ENCODE peak calls at places on chromosomes 3 and 15, in eight cellular contexts. One of them, this sample, is unnamed.

GRCh38 chr15:33242669-33243191 is 48.2 kb upstream of the FMN1 start:
- DNase-seq in A549: peak
- DNase-seq in K562: peak
- DNase-seq in endothelial cell of umbilical vein: peak
- DNase-seq in GM12878: no peak
- DNase-seq in SK-N-SH: peak
- DNase-seq in HepG2: no peak
- DNase-seq in NB4: peak
- DNase-seq in this sample: no peak

GRCh38 chr3:46849686-46850467 is 13.4 kb downstream of the MYL3 start:
- DNase-seq in endothelial cell of umbilical vein: no peak
- DNase-seq in NB4: no peak
- DNase-seq in SK-N-SH: no peak
- DNase-seq in GM12878: no peak
- DNase-seq in K562: no peak
- DNase-seq in A549: no peak
- DNase-seq in HepG2: no peak
- DNase-seq in this sample: no peak

GRCh38 chr15:73918784-73919183 is 7.5 kb upstream of the LOXL1 start:
- DNase-seq in GM12878: no peak
- DNase-seq in K562: no peak
- DNase-seq in A549: no peak
- DNase-seq in SK-N-SH: no peak
- DNase-seq in NB4: no peak
- DNase-seq in endothelial cell of umbilical vein: no peak
- DNase-seq in HepG2: no peak
- DNase-seq in this sample: no peak

GRCh38 chr3:106750092-106750491 is 627.1 kb upstream of the CCDC54 start:
- DNase-seq in HepG2: no peak
- DNase-seq in endothelial cell of umbilical vein: no peak
- DNase-seq in NB4: no peak
- DNase-seq in K562: no peak
- DNase-seq in GM12878: no peak
- DNase-seq in SK-N-SH: no peak
- DNase-seq in A549: no peak
- DNase-seq in this sample: no peak

GRCh38 chr15:56056626-56057025 is 63.2 kb upstream of the NEDD4 start:
- DNase-seq in HepG2: no peak
- DNase-seq in GM12878: no peak
- DNase-seq in SK-N-SH: no peak
- DNase-seq in NB4: no peak
- DNase-seq in A549: no peak
- DNase-seq in K562: no peak
- DNase-seq in endothelial cell of umbilical vein: no peak
- DNase-seq in this sample: no peak

GRCh38 chr3:52315006-52315405 is 1.1 kb upstream of the DNAH1 start:
- DNase-seq in HepG2: no peak
- DNase-seq in endothelial cell of umbilical vein: no peak
- DNase-seq in NB4: no peak
- DNase-seq in K562: no peak
- DNase-seq in GM12878: no peak
- DNase-seq in SK-N-SH: no peak
- DNase-seq in A549: no peak
- DNase-seq in this sample: no peak

GRCh38 chr3:148077318-148077923 is 620.3 kb upstream of the AGTR1 start:
- DNase-seq in endothelial cell of umbilical vein: peak
- DNase-seq in HepG2: peak
- DNase-seq in GM12878: no peak
- DNase-seq in NB4: peak
- DNase-seq in A549: peak
- DNase-seq in SK-N-SH: no peak
- DNase-seq in K562: peak
- DNase-seq in this sample: peak

GRCh38 chr3:11587766-11588165 is 55.9 kb downstream of the VGLL4 start:
- DNase-seq in NB4: no peak
- DNase-seq in endothelial cell of umbilical vein: no peak
- DNase-seq in GM12878: no peak
- DNase-seq in HepG2: no peak
- DNase-seq in A549: no peak
- DNase-seq in K562: no peak
- DNase-seq in SK-N-SH: no peak
- DNase-seq in this sample: no peak

GRCh38 chr15:57785959-57786358 is 79.4 kb downstream of the POLR2M start:
- DNase-seq in K562: no peak
- DNase-seq in SK-N-SH: no peak
- DNase-seq in HepG2: no peak
- DNase-seq in endothelial cell of umbilical vein: no peak
- DNase-seq in GM12878: no peak
- DNase-seq in A549: no peak
- DNase-seq in NB4: no peak
- DNase-seq in this sample: no peak

GRCh38 chr15:41881925-41882688 is 11.7 kb downstream of the SPTBN5 start:
- DNase-seq in SK-N-SH: no peak
- DNase-seq in A549: no peak
- DNase-seq in HepG2: no peak
- DNase-seq in NB4: no peak
- DNase-seq in GM12878: no peak
- DNase-seq in K562: peak
- DNase-seq in endothelial cell of umbilical vein: no peak
- DNase-seq in this sample: no peak

GRCh38 chr3:155435821-155436220 is 142.3 kb upstream of the STRIT1 start:
- DNase-seq in HepG2: no peak
- DNase-seq in NB4: no peak
- DNase-seq in GM12878: no peak
- DNase-seq in endothelial cell of umbilical vein: no peak
- DNase-seq in SK-N-SH: no peak
- DNase-seq in K562: no peak
- DNase-seq in A549: no peak
- DNase-seq in this sample: no peak

GRCh38 chr3:150183619-150184425 is 213.1 kb upstream of the PFN2 start:
- DNase-seq in K562: peak
- DNase-seq in GM12878: peak
- DNase-seq in NB4: peak
- DNase-seq in endothelial cell of umbilical vein: peak
- DNase-seq in A549: peak
- DNase-seq in HepG2: peak
- DNase-seq in SK-N-SH: peak
- DNase-seq in this sample: peak

DNA sequence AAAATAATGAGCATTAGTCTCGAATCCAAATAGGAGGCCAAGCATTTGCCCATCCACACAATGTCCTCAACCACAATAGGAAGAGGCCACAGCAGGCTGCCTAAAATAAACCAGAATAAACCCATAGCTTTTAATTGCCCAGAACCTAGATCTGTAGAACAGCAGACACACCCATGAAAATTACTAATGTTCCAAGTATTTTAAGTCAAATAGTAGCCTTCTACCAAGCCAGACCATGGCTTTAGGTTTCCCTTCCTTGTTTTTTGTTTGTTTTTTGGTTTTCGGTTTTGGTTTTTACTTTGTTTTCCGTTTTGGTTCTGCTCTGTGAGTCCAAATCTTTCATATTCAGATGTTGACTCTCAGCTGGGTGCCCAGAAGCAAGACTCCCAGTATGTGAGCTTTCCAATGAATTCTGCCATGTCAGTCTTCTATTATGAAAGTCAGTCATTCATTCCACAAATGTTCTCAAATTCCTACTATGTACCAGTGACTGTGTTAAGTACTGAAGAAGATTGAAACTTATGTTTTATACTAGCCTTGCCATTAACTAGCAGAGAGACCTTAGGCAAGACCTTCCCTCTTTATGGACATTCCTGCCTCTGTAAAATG is 57.8 kb upstream of the BOC start:
- DNase-seq in A549: no peak
- DNase-seq in NB4: no peak
- DNase-seq in GM12878: peak
- DNase-seq in K562: no peak
- DNase-seq in HepG2: no peak
- DNase-seq in endothelial cell of umbilical vein: no peak
- DNase-seq in SK-N-SH: no peak
- DNase-seq in this sample: no peak
- TF ChIP-seq MAX in A549: no peak
- TF ChIP-seq MAX in NB4: no peak
- TF ChIP-seq MAX in GM12878: no peak
- TF ChIP-seq MAX in K562: no peak
- TF ChIP-seq MAX in HepG2: no peak
- TF ChIP-seq MAX in endothelial cell of umbilical vein: no peak
- TF ChIP-seq MAX in SK-N-SH: no peak
- TF ChIP-seq MAX in this sample: no peak

GRCh38 chr3:39384665-39385000 is 1.5 kb downstream of the SLC25A38 start:
- DNase-seq in A549: no peak
- DNase-seq in endothelial cell of umbilical vein: no peak
- DNase-seq in GM12878: no peak
- DNase-seq in NB4: no peak
- DNase-seq in K562: no peak
- DNase-seq in HepG2: no peak
- DNase-seq in SK-N-SH: no peak
- DNase-seq in this sample: no peak

GRCh38 chr3:39387411-39387975 is 4.3 kb downstream of the SLC25A38 start:
- DNase-seq in A549: no peak
- DNase-seq in endothelial cell of umbilical vein: no peak
- DNase-seq in K562: no peak
- DNase-seq in NB4: no peak
- DNase-seq in SK-N-SH: no peak
- DNase-seq in GM12878: no peak
- DNase-seq in HepG2: no peak
- DNase-seq in this sample: no peak

GRCh38 chr3:39386331-39386730 is 3.2 kb downstream of the SLC25A38 start:
- DNase-seq in GM12878: no peak
- DNase-seq in HepG2: no peak
- DNase-seq in A549: no peak
- DNase-seq in K562: no peak
- DNase-seq in SK-N-SH: no peak
- DNase-seq in endothelial cell of umbilical vein: no peak
- DNase-seq in NB4: no peak
- DNase-seq in this sample: no peak

GRCh38 chr3:39383913-39384664 is 919 bp downstream of the SLC25A38 start:
- DNase-seq in A549: peak
- DNase-seq in SK-N-SH: peak
- DNase-seq in GM12878: peak
- DNase-seq in K562: peak
- DNase-seq in NB4: peak
- DNase-seq in endothelial cell of umbilical vein: peak
- DNase-seq in HepG2: peak
- DNase-seq in this sample: peak

DNA sequence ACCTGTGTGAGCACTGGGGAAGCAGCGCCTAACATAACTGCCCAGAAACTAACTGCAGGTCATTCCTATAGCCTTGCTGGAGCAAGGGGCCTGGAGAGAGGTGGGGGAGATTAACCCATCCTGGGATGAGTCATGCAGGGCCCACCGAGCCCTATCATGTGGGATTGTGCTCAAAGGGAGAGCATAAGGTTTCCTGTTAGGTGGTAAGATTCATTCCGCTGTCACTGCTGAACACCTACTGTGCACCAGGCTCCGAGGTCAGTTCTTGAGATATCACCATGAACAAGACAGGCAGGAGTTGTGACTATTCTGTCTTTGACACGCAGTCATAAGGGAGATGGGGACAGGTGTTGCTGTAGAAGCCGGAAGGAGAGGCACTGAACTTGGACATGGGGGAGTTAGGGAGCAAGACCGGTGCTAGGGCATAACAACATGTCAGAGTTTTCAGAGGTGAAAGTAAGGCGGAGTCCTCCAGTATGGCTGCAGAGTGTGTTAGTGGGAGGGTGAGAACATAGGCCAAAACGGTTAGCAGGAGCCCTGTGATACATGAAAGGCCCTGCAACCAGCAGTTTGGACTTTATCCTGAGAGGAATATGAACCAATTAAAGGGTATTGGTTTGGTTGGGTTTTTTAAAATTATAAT is 2.4 kb downstream of the SLC25A38 start:
- DNase-seq in A549: no peak
- DNase-seq in endothelial cell of umbilical vein: no peak
- DNase-seq in K562: peak
- DNase-seq in HepG2: no peak
- DNase-seq in NB4: peak
- DNase-seq in SK-N-SH: no peak
- DNase-seq in GM12878: no peak
- DNase-seq in this sample: no peak
- TF ChIP-seq MAX in A549: no peak
- TF ChIP-seq MAX in endothelial cell of umbilical vein: no peak
- TF ChIP-seq MAX in K562: peak
- TF ChIP-seq MAX in HepG2: no peak
- TF ChIP-seq MAX in NB4: no peak
- TF ChIP-seq MAX in SK-N-SH: no peak
- TF ChIP-seq MAX in GM12878: no peak
- TF ChIP-seq MAX in this sample: no peak

DNA sequence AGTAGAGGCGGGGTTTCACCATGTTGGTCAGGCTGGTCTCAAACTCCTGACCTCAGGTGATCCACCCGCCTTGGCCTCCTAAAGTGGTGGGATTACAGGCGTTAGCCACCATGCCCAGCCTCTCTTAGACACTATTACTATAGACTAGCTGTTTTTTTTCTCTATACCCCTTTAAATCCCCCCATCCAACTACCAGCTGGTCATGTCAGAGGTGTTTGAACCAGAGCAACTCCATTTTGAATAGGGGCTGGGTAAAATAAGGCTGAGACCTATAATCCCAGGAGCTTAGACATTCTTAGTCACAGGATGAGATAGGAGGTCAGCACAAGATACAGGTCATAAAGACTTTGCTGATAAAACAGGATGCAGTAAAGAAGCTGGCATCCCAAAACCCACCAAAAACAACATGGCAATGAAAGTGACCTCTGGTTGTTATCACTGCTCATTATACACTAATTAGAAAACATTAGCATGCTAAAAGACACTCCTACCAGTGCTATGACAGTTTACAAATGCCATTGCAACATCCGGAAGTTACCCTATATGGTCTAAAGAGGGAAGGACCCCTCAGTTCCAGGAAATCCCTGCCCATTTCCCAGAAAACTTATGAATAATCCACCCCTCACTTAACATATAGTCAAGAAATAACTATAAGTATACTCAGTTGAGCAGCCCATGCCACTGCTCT is 57.8 kb upstream of the GPD1L start:
- DNase-seq in NB4: no peak
- DNase-seq in K562: peak
- DNase-seq in HepG2: no peak
- DNase-seq in A549: no peak
- DNase-seq in endothelial cell of umbilical vein: no peak
- DNase-seq in GM12878: no peak
- DNase-seq in SK-N-SH: no peak
- DNase-seq in this sample: no peak
- TF ChIP-seq MAX in NB4: no peak
- TF ChIP-seq MAX in K562: no peak
- TF ChIP-seq MAX in HepG2: no peak
- TF ChIP-seq MAX in A549: no peak
- TF ChIP-seq MAX in endothelial cell of umbilical vein: no peak
- TF ChIP-seq MAX in GM12878: no peak
- TF ChIP-seq MAX in SK-N-SH: no peak
- TF ChIP-seq MAX in this sample: no peak

DNA sequence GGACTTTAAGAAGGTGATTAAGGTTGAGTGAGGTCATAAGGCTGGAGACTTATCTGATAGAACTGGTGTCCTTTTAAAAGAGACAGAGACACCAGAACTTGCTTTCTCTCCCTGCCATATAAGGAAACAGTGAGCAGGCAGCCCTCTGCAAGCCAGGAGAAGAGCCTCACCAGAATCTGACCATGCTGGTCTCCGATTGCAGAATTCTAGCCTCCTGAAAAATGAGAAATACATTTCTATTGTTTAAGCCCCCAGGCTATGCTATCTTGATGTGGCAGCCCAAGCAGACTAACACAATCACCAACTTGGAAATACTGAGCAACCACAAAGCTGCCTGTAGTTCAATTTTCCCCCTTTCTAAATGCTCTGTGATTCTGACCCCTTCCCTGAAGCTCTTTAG is 161.4 kb upstream of the RARB start:
- DNase-seq in GM12878: no peak
- DNase-seq in SK-N-SH: no peak
- DNase-seq in HepG2: no peak
- DNase-seq in K562: no peak
- DNase-seq in NB4: peak
- DNase-seq in A549: no peak
- DNase-seq in endothelial cell of umbilical vein: no peak
- DNase-seq in this sample: no peak
- TF ChIP-seq MAX in GM12878: no peak
- TF ChIP-seq MAX in SK-N-SH: no peak
- TF ChIP-seq MAX in HepG2: no peak
- TF ChIP-seq MAX in K562: no peak
- TF ChIP-seq MAX in NB4: no peak
- TF ChIP-seq MAX in A549: no peak
- TF ChIP-seq MAX in endothelial cell of umbilical vein: no peak
- TF ChIP-seq MAX in this sample: no peak

This sample was measured in HCT116.